ENCODE peak calls at places on chromosomes 16 and 17, in six cellular contexts. One of them, this sample, is unnamed.

GRCh38 chr17:8153550-8153956 is 1.3 kb upstream of the PER1 start:
- DNase-seq in activated CD8-positive, alpha-beta memory T cell treated with anti-CD3 and anti-CD28 coated beads, Interleukin-2, amount 50 U/mL, for 4 hours: peak; percentile 63
- DNase-seq in uterus: peak; percentile 90
- DNase-seq in KG1: no peak
- DNase-seq in T-helper 2 cell: no peak
- DNase-seq in GM04504: peak; percentile 94
- DNase-seq in this sample: peak; percentile 85

GRCh38 chr16:68991075-68991474 is 114.4 kb upstream of the HAS3 start:
- DNase-seq in activated CD8-positive, alpha-beta memory T cell treated with anti-CD3 and anti-CD28 coated beads, Interleukin-2, amount 50 U/mL, for 4 hours: no peak
- DNase-seq in T-helper 2 cell: no peak
- DNase-seq in uterus: no peak
- DNase-seq in GM04504: no peak
- DNase-seq in KG1: no peak
- DNase-seq in this sample: no peak

GRCh38 chr16:4105848-4106247 is 10.4 kb downstream of the ADCY9 start:
- DNase-seq in KG1: no peak
- DNase-seq in T-helper 2 cell: no peak
- DNase-seq in activated CD8-positive, alpha-beta memory T cell treated with anti-CD3 and anti-CD28 coated beads, Interleukin-2, amount 50 U/mL, for 4 hours: no peak
- DNase-seq in GM04504: no peak
- DNase-seq in uterus: no peak
- DNase-seq in this sample: no peak

GRCh38 chr16:54647216-54647615 is 283.4 kb upstream of the IRX5 start:
- DNase-seq in uterus: no peak
- DNase-seq in activated CD8-positive, alpha-beta memory T cell treated with anti-CD3 and anti-CD28 coated beads, Interleukin-2, amount 50 U/mL, for 4 hours: no peak
- DNase-seq in KG1: no peak
- DNase-seq in T-helper 2 cell: no peak
- DNase-seq in GM04504: no peak
- DNase-seq in this sample: no peak

GRCh38 chr17:47948706-47949196 is 7.4 kb downstream of the PNPO start:
- DNase-seq in activated CD8-positive, alpha-beta memory T cell treated with anti-CD3 and anti-CD28 coated beads, Interleukin-2, amount 50 U/mL, for 4 hours: no peak
- DNase-seq in uterus: no peak
- DNase-seq in T-helper 2 cell: no peak
- DNase-seq in GM04504: no peak
- DNase-seq in KG1: no peak
- DNase-seq in this sample: no peak

GRCh38 chr17:41707803-41708669 is 4.1 kb upstream of the GAST start:
- DNase-seq in T-helper 2 cell: no peak
- DNase-seq in activated CD8-positive, alpha-beta memory T cell treated with anti-CD3 and anti-CD28 coated beads, Interleukin-2, amount 50 U/mL, for 4 hours: no peak
- DNase-seq in uterus: no peak
- DNase-seq in GM04504: no peak
- DNase-seq in KG1: no peak
- DNase-seq in this sample: no peak

GRCh38 chr17:82674656-82675475 is 23.6 kb downstream of the RAB40B start:
- DNase-seq in GM04504: no peak
- DNase-seq in uterus: no peak
- DNase-seq in activated CD8-positive, alpha-beta memory T cell treated with anti-CD3 and anti-CD28 coated beads, Interleukin-2, amount 50 U/mL, for 4 hours: no peak
- DNase-seq in KG1: no peak
- DNase-seq in T-helper 2 cell: no peak
- DNase-seq in this sample: no peak

GRCh38 chr16:57475711-57476339 is 10.5 kb downstream of the DOK4 start:
- DNase-seq in T-helper 2 cell: peak; percentile 63
- DNase-seq in activated CD8-positive, alpha-beta memory T cell treated with anti-CD3 and anti-CD28 coated beads, Interleukin-2, amount 50 U/mL, for 4 hours: peak; percentile 72
- DNase-seq in GM04504: no peak
- DNase-seq in uterus: no peak
- DNase-seq in KG1: peak; percentile 79
- DNase-seq in this sample: no peak

GRCh38 chr16:654034-654433 is 4.9 kb downstream of the WDR90 start:
- DNase-seq in GM04504: no peak
- DNase-seq in KG1: no peak
- DNase-seq in uterus: no peak
- DNase-seq in T-helper 2 cell: no peak
- DNase-seq in activated CD8-positive, alpha-beta memory T cell treated with anti-CD3 and anti-CD28 coated beads, Interleukin-2, amount 50 U/mL, for 4 hours: no peak
- DNase-seq in this sample: no peak

GRCh38 chr16:88920618-88921602 is 54.5 kb upstream of the PABPN1L start:
- DNase-seq in uterus: peak; percentile 70
- DNase-seq in T-helper 2 cell: no peak
- DNase-seq in activated CD8-positive, alpha-beta memory T cell treated with anti-CD3 and anti-CD28 coated beads, Interleukin-2, amount 50 U/mL, for 4 hours: no peak
- DNase-seq in GM04504: peak; percentile 39
- DNase-seq in KG1: peak; percentile 32
- DNase-seq in this sample: no peak

GRCh38 chr16:46737621-46738214 is 10.4 kb downstream of the MYLK3 start:
- DNase-seq in activated CD8-positive, alpha-beta memory T cell treated with anti-CD3 and anti-CD28 coated beads, Interleukin-2, amount 50 U/mL, for 4 hours: no peak
- DNase-seq in GM04504: no peak
- DNase-seq in KG1: no peak
- DNase-seq in uterus: no peak
- DNase-seq in T-helper 2 cell: no peak
- DNase-seq in this sample: no peak

GRCh38 chr16:84839054-84839453 is 19.3 kb downstream of the CRISPLD2 start:
- DNase-seq in uterus: no peak
- DNase-seq in activated CD8-positive, alpha-beta memory T cell treated with anti-CD3 and anti-CD28 coated beads, Interleukin-2, amount 50 U/mL, for 4 hours: no peak
- DNase-seq in T-helper 2 cell: no peak
- DNase-seq in KG1: no peak
- DNase-seq in GM04504: no peak
- DNase-seq in this sample: no peak

GRCh38 chr17:31525801-31526549 is 134.5 kb downstream of the RAB11FIP4 start:
- DNase-seq in GM04504: no peak
- DNase-seq in activated CD8-positive, alpha-beta memory T cell treated with anti-CD3 and anti-CD28 coated beads, Interleukin-2, amount 50 U/mL, for 4 hours: no peak
- DNase-seq in KG1: no peak
- DNase-seq in uterus: no peak
- DNase-seq in T-helper 2 cell: no peak
- DNase-seq in this sample: no peak

GRCh38 chr16:85451646-85452363 is 161.3 kb upstream of the GSE1 start:
- DNase-seq in uterus: no peak
- DNase-seq in KG1: peak; percentile 2
- DNase-seq in GM04504: no peak
- DNase-seq in T-helper 2 cell: no peak
- DNase-seq in activated CD8-positive, alpha-beta memory T cell treated with anti-CD3 and anti-CD28 coated beads, Interleukin-2, amount 50 U/mL, for 4 hours: no peak
- DNase-seq in this sample: no peak

GRCh38 chr17:78044280-78044835 is 84.2 kb downstream of the TMC6 start:
- DNase-seq in activated CD8-positive, alpha-beta memory T cell treated with anti-CD3 and anti-CD28 coated beads, Interleukin-2, amount 50 U/mL, for 4 hours: no peak
- DNase-seq in GM04504: no peak
- DNase-seq in uterus: no peak
- DNase-seq in KG1: no peak
- DNase-seq in T-helper 2 cell: no peak
- DNase-seq in this sample: no peak

GRCh38 chr16:2520784-2521577 is 810 bp downstream of the AMDHD2 start:
- DNase-seq in uterus: peak; percentile 21
- DNase-seq in T-helper 2 cell: peak; percentile 72
- DNase-seq in KG1: no peak
- DNase-seq in GM04504: no peak
- DNase-seq in activated CD8-positive, alpha-beta memory T cell treated with anti-CD3 and anti-CD28 coated beads, Interleukin-2, amount 50 U/mL, for 4 hours: peak; percentile 43
- DNase-seq in this sample: no peak

GRCh38 chr17:77011173-77012011 is 129.4 kb upstream of the SEC14L1 start:
- DNase-seq in KG1: peak; percentile 37
- DNase-seq in GM04504: no peak
- DNase-seq in T-helper 2 cell: peak; percentile 18
- DNase-seq in activated CD8-positive, alpha-beta memory T cell treated with anti-CD3 and anti-CD28 coated beads, Interleukin-2, amount 50 U/mL, for 4 hours: peak; percentile 52
- DNase-seq in uterus: no peak
- DNase-seq in this sample: no peak

GRCh38 chr17:17824780-17825614 is 11.8 kb downstream of the SREBF1 start:
- DNase-seq in activated CD8-positive, alpha-beta memory T cell treated with anti-CD3 and anti-CD28 coated beads, Interleukin-2, amount 50 U/mL, for 4 hours: no peak
- DNase-seq in uterus: no peak
- DNase-seq in T-helper 2 cell: no peak
- DNase-seq in KG1: no peak
- DNase-seq in GM04504: no peak
- DNase-seq in this sample: no peak

GRCh38 chr16:26605872-26606271 is 460.9 kb upstream of the C16orf82 start:
- DNase-seq in KG1: no peak
- DNase-seq in uterus: no peak
- DNase-seq in activated CD8-positive, alpha-beta memory T cell treated with anti-CD3 and anti-CD28 coated beads, Interleukin-2, amount 50 U/mL, for 4 hours: no peak
- DNase-seq in T-helper 2 cell: no peak
- DNase-seq in GM04504: no peak
- DNase-seq in this sample: no peak

GRCh38 chr17:82213251-82214011 is 789 bp upstream of the CCDC57 start:
- DNase-seq in KG1: no peak
- DNase-seq in activated CD8-positive, alpha-beta memory T cell treated with anti-CD3 and anti-CD28 coated beads, Interleukin-2, amount 50 U/mL, for 4 hours: peak; percentile 84
- DNase-seq in T-helper 2 cell: peak; percentile 49
- DNase-seq in GM04504: peak; percentile 57
- DNase-seq in uterus: peak; percentile 66
- DNase-seq in this sample: peak; percentile 57

GRCh38 chr17:49576906-49577650 is 1.4 kb downstream of the NXPH3 start:
- DNase-seq in uterus: no peak
- DNase-seq in T-helper 2 cell: no peak
- DNase-seq in GM04504: no peak
- DNase-seq in activated CD8-positive, alpha-beta memory T cell treated with anti-CD3 and anti-CD28 coated beads, Interleukin-2, amount 50 U/mL, for 4 hours: no peak
- DNase-seq in KG1: no peak
- DNase-seq in this sample: no peak

GRCh38 chr17:1398028-1398427 is 2.0 kb downstream of the YWHAE start:
- DNase-seq in uterus: no peak
- DNase-seq in activated CD8-positive, alpha-beta memory T cell treated with anti-CD3 and anti-CD28 coated beads, Interleukin-2, amount 50 U/mL, for 4 hours: no peak
- DNase-seq in GM04504: no peak
- DNase-seq in KG1: no peak
- DNase-seq in T-helper 2 cell: no peak
- DNase-seq in this sample: no peak

GRCh38 chr16:53922805-53923645 is 219.1 kb downstream of the FTO start:
- DNase-seq in activated CD8-positive, alpha-beta memory T cell treated with anti-CD3 and anti-CD28 coated beads, Interleukin-2, amount 50 U/mL, for 4 hours: no peak
- DNase-seq in uterus: no peak
- DNase-seq in GM04504: no peak
- DNase-seq in KG1: no peak
- DNase-seq in T-helper 2 cell: no peak
- DNase-seq in this sample: no peak

GRCh38 chr17:9725575-9725974 is 65.8 kb downstream of the DHRS7C start:
- DNase-seq in activated CD8-positive, alpha-beta memory T cell treated with anti-CD3 and anti-CD28 coated beads, Interleukin-2, amount 50 U/mL, for 4 hours: no peak
- DNase-seq in uterus: no peak
- DNase-seq in GM04504: no peak
- DNase-seq in KG1: no peak
- DNase-seq in T-helper 2 cell: no peak
- DNase-seq in this sample: no peak

GRCh38 chr17:74843352-74843627 is 16.4 kb downstream of the GRIN2C start:
- DNase-seq in uterus: no peak
- DNase-seq in KG1: no peak
- DNase-seq in activated CD8-positive, alpha-beta memory T cell treated with anti-CD3 and anti-CD28 coated beads, Interleukin-2, amount 50 U/mL, for 4 hours: no peak
- DNase-seq in T-helper 2 cell: no peak
- DNase-seq in GM04504: no peak
- DNase-seq in this sample: no peak

GRCh38 chr17:1275962-1276736 is 3.3 kb upstream of the TRARG1 start:
- DNase-seq in uterus: peak; percentile 49
- DNase-seq in GM04504: no peak
- DNase-seq in KG1: no peak
- DNase-seq in activated CD8-positive, alpha-beta memory T cell treated with anti-CD3 and anti-CD28 coated beads, Interleukin-2, amount 50 U/mL, for 4 hours: peak; percentile 76
- DNase-seq in T-helper 2 cell: peak; percentile 64
- DNase-seq in this sample: no peak

GRCh38 chr17:42266462-42266861 is 9.7 kb downstream of the STAT5B start:
- DNase-seq in GM04504: no peak
- DNase-seq in activated CD8-positive, alpha-beta memory T cell treated with anti-CD3 and anti-CD28 coated beads, Interleukin-2, amount 50 U/mL, for 4 hours: no peak
- DNase-seq in uterus: no peak
- DNase-seq in T-helper 2 cell: no peak
- DNase-seq in KG1: no peak
- DNase-seq in this sample: no peak